ENCODE peak calls at places on chromosomes 4 and X, in six cellular contexts. One of them, this sample, is unnamed.

GRCh38 chrX:57267308-57267707 is 19.2 kb upstream of the FAAH2 start:
- DNase-seq in transverse colon: no peak
- DNase-seq in CD8-positive, alpha-beta T cell: no peak
- DNase-seq in progenitor cell of endocrine pancreas: no peak
- DNase-seq in OCI-LY7: no peak
- DNase-seq in HFFc6: no peak
- DNase-seq in this sample: no peak

GRCh38 chrX:1925053-1925481 is 310.2 kb downstream of the ASMT start:
- DNase-seq in transverse colon: no peak
- DNase-seq in CD8-positive, alpha-beta T cell: no peak
- DNase-seq in progenitor cell of endocrine pancreas: no peak
- DNase-seq in OCI-LY7: no peak
- DNase-seq in HFFc6: no peak
- DNase-seq in this sample: no peak

GRCh38 chr4:157674699-157675098 is 454.2 kb downstream of the GRIA2 start:
- DNase-seq in transverse colon: no peak
- DNase-seq in CD8-positive, alpha-beta T cell: no peak
- DNase-seq in progenitor cell of endocrine pancreas: no peak
- DNase-seq in OCI-LY7: no peak
- DNase-seq in HFFc6: no peak
- DNase-seq in this sample: no peak

GRCh38 chrX:47562615-47563243 is 1.7 kb downstream of the ARAF start:
- DNase-seq in transverse colon: no peak
- DNase-seq in CD8-positive, alpha-beta T cell: no peak
- DNase-seq in progenitor cell of endocrine pancreas: no peak
- DNase-seq in OCI-LY7: peak; percentile 38
- DNase-seq in HFFc6: no peak
- DNase-seq in this sample: no peak

GRCh38 chr4:98285676-98286075 is 24.5 kb downstream of the RAP1GDS1 start:
- DNase-seq in transverse colon: no peak
- DNase-seq in CD8-positive, alpha-beta T cell: no peak
- DNase-seq in progenitor cell of endocrine pancreas: no peak
- DNase-seq in OCI-LY7: no peak
- DNase-seq in HFFc6: no peak
- DNase-seq in this sample: no peak

GRCh38 chrX:118495958-118496762 is 545 bp downstream of the DOCK11 start:
- DNase-seq in transverse colon: peak; percentile 62
- DNase-seq in CD8-positive, alpha-beta T cell: peak; percentile 69
- DNase-seq in progenitor cell of endocrine pancreas: peak; percentile 9
- DNase-seq in OCI-LY7: peak; percentile 84
- DNase-seq in HFFc6: no peak
- DNase-seq in this sample: peak; percentile 21

GRCh38 chrX:54494970-54495813 is 842 bp downstream of the FGD1 start:
- DNase-seq in transverse colon: no peak
- DNase-seq in CD8-positive, alpha-beta T cell: no peak
- DNase-seq in progenitor cell of endocrine pancreas: peak; percentile 24
- DNase-seq in OCI-LY7: no peak
- DNase-seq in HFFc6: no peak
- DNase-seq in this sample: peak; percentile 45

GRCh38 chr4:15652191-15652590 is 3.0 kb downstream of the FBXL5 start:
- DNase-seq in transverse colon: no peak
- DNase-seq in CD8-positive, alpha-beta T cell: no peak
- DNase-seq in progenitor cell of endocrine pancreas: no peak
- DNase-seq in OCI-LY7: no peak
- DNase-seq in HFFc6: no peak
- DNase-seq in this sample: no peak

GRCh38 chr4:154741877-154742851 is 1.6 kb upstream of the LRAT start:
- DNase-seq in transverse colon: no peak
- DNase-seq in CD8-positive, alpha-beta T cell: no peak
- DNase-seq in progenitor cell of endocrine pancreas: peak; percentile 17
- DNase-seq in OCI-LY7: no peak
- DNase-seq in HFFc6: no peak
- DNase-seq in this sample: no peak

GRCh38 chr4:185269286-185269685 is 59.9 kb downstream of the SNX25 start:
- DNase-seq in transverse colon: no peak
- DNase-seq in CD8-positive, alpha-beta T cell: no peak
- DNase-seq in progenitor cell of endocrine pancreas: no peak
- DNase-seq in OCI-LY7: no peak
- DNase-seq in HFFc6: no peak
- DNase-seq in this sample: no peak

GRCh38 chr4:8359193-8359592 is 81.3 kb downstream of the ACOX3 start:
- DNase-seq in transverse colon: no peak
- DNase-seq in CD8-positive, alpha-beta T cell: no peak
- DNase-seq in progenitor cell of endocrine pancreas: no peak
- DNase-seq in OCI-LY7: no peak
- DNase-seq in HFFc6: no peak
- DNase-seq in this sample: no peak

GRCh38 chr4:88751258-88752075 is 53.8 kb upstream of the NAP1L5 start:
- DNase-seq in transverse colon: no peak
- DNase-seq in CD8-positive, alpha-beta T cell: no peak
- DNase-seq in progenitor cell of endocrine pancreas: no peak
- DNase-seq in OCI-LY7: no peak
- DNase-seq in HFFc6: no peak
- DNase-seq in this sample: no peak

GRCh38 chr4:2275546-2276251 is 13.8 kb upstream of the MXD4 start:
- DNase-seq in transverse colon: no peak
- DNase-seq in CD8-positive, alpha-beta T cell: no peak
- DNase-seq in progenitor cell of endocrine pancreas: no peak
- DNase-seq in OCI-LY7: no peak
- DNase-seq in HFFc6: no peak
- DNase-seq in this sample: no peak

GRCh38 chrX:27767387-27767786 is 40.4 kb upstream of the MAGEB10 start:
- DNase-seq in transverse colon: no peak
- DNase-seq in CD8-positive, alpha-beta T cell: no peak
- DNase-seq in progenitor cell of endocrine pancreas: no peak
- DNase-seq in OCI-LY7: no peak
- DNase-seq in HFFc6: no peak
- DNase-seq in this sample: no peak

GRCh38 chrX:70998402-70999027 is 67.6 kb upstream of the SLC7A3 start:
- DNase-seq in transverse colon: no peak
- DNase-seq in CD8-positive, alpha-beta T cell: peak; percentile 0
- DNase-seq in progenitor cell of endocrine pancreas: no peak
- DNase-seq in OCI-LY7: peak; percentile 46
- DNase-seq in HFFc6: peak; percentile 38
- DNase-seq in this sample: peak; percentile 39

GRCh38 chrX:145623453-145623852 is 194.2 kb upstream of the SLITRK2 start:
- DNase-seq in transverse colon: no peak
- DNase-seq in CD8-positive, alpha-beta T cell: no peak
- DNase-seq in progenitor cell of endocrine pancreas: no peak
- DNase-seq in OCI-LY7: no peak
- DNase-seq in HFFc6: no peak
- DNase-seq in this sample: no peak

GRCh38 chr4:58776627-58777026 is 1666.4 kb upstream of the IGFBP7 start:
- DNase-seq in transverse colon: no peak
- DNase-seq in CD8-positive, alpha-beta T cell: no peak
- DNase-seq in progenitor cell of endocrine pancreas: no peak
- DNase-seq in OCI-LY7: no peak
- DNase-seq in HFFc6: no peak
- DNase-seq in this sample: no peak

GRCh38 chrX:43661521-43662240 is 5.6 kb downstream of the MAOA start:
- DNase-seq in transverse colon: no peak
- DNase-seq in CD8-positive, alpha-beta T cell: no peak
- DNase-seq in progenitor cell of endocrine pancreas: no peak
- DNase-seq in OCI-LY7: no peak
- DNase-seq in HFFc6: no peak
- DNase-seq in this sample: no peak

GRCh38 chr4:73311428-73311827 is 52.8 kb upstream of the ANKRD17 start:
- DNase-seq in transverse colon: no peak
- DNase-seq in CD8-positive, alpha-beta T cell: no peak
- DNase-seq in progenitor cell of endocrine pancreas: no peak
- DNase-seq in OCI-LY7: peak; percentile 48
- DNase-seq in HFFc6: peak; percentile 62
- DNase-seq in this sample: no peak

GRCh38 chr4:73303711-73304110 is 45.1 kb upstream of the ANKRD17 start:
- DNase-seq in transverse colon: no peak
- DNase-seq in CD8-positive, alpha-beta T cell: no peak
- DNase-seq in progenitor cell of endocrine pancreas: no peak
- DNase-seq in OCI-LY7: no peak
- DNase-seq in HFFc6: no peak
- DNase-seq in this sample: no peak

GRCh38 chr4:73309211-73309610 is 50.6 kb upstream of the ANKRD17 start:
- DNase-seq in transverse colon: no peak
- DNase-seq in CD8-positive, alpha-beta T cell: no peak
- DNase-seq in progenitor cell of endocrine pancreas: no peak
- DNase-seq in OCI-LY7: no peak
- DNase-seq in HFFc6: peak; percentile 24
- DNase-seq in this sample: no peak

GRCh38 chr4:73312967-73313366 is 54.4 kb upstream of the ANKRD17 start:
- DNase-seq in transverse colon: no peak
- DNase-seq in CD8-positive, alpha-beta T cell: no peak
- DNase-seq in progenitor cell of endocrine pancreas: no peak
- DNase-seq in OCI-LY7: no peak
- DNase-seq in HFFc6: no peak
- DNase-seq in this sample: no peak

DNA sequence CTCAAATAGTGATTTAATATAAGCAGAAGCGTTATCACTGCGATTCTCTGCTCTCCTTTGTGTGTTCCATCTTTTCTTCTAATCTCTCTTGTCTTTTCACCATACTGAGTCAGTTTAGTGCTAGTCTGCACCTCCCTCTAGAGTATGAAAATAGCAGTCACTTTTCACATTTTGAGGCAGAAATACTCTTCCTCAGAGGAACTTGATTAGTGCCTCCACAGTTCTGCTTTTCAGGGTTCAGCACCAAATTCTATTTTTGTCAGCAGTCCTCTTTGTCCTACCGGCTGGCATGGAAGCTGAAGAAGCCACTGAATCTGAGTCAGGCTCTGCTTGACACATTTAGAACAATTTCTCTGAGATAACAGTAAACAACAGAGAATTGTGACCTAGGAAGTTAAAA is 49.7 kb upstream of the ANKRD17 start:
- DNase-seq in transverse colon: no peak
- DNase-seq in CD8-positive, alpha-beta T cell: no peak
- DNase-seq in progenitor cell of endocrine pancreas: no peak
- DNase-seq in OCI-LY7: peak; percentile 34
- DNase-seq in HFFc6: peak; percentile 49
- DNase-seq in this sample: no peak
- TF ChIP-seq CTCF in transverse colon: no peak
- TF ChIP-seq CTCF in CD8-positive, alpha-beta T cell: no peak
- TF ChIP-seq CTCF in progenitor cell of endocrine pancreas: no peak
- TF ChIP-seq CTCF in OCI-LY7: peak; percentile 64
- TF ChIP-seq CTCF in HFFc6: peak; percentile 71
- TF ChIP-seq CTCF in this sample: no peak

GRCh38 chr4:163201358-163201757 is 34.7 kb upstream of the NAF1 start:
- DNase-seq in transverse colon: no peak
- DNase-seq in CD8-positive, alpha-beta T cell: no peak
- DNase-seq in progenitor cell of endocrine pancreas: no peak
- DNase-seq in OCI-LY7: no peak
- DNase-seq in HFFc6: no peak
- DNase-seq in this sample: no peak
- TF ChIP-seq CTCF in transverse colon: no peak
- TF ChIP-seq CTCF in CD8-positive, alpha-beta T cell: no peak
- TF ChIP-seq CTCF in progenitor cell of endocrine pancreas: no peak
- TF ChIP-seq CTCF in OCI-LY7: no peak
- TF ChIP-seq CTCF in HFFc6: no peak
- TF ChIP-seq CTCF in this sample: no peak

GRCh38 chrX:131830400-131831184 is 192.5 kb upstream of the STK26 start:
- DNase-seq in transverse colon: peak; percentile 74
- DNase-seq in CD8-positive, alpha-beta T cell: no peak
- DNase-seq in progenitor cell of endocrine pancreas: peak; percentile 73
- DNase-seq in OCI-LY7: peak; percentile 41
- DNase-seq in HFFc6: peak; percentile 25
- DNase-seq in this sample: peak; percentile 40
- TF ChIP-seq CTCF in transverse colon: no peak
- TF ChIP-seq CTCF in CD8-positive, alpha-beta T cell: no peak
- TF ChIP-seq CTCF in progenitor cell of endocrine pancreas: peak; percentile 79
- TF ChIP-seq CTCF in OCI-LY7: peak; percentile 25
- TF ChIP-seq CTCF in HFFc6: peak; percentile 70
- TF ChIP-seq CTCF in this sample: peak; percentile 60

GRCh38 chrX:115360220-115360781 is 70.8 kb downstream of the LUZP4 start:
- DNase-seq in transverse colon: no peak
- DNase-seq in CD8-positive, alpha-beta T cell: no peak
- DNase-seq in progenitor cell of endocrine pancreas: no peak
- DNase-seq in OCI-LY7: no peak
- DNase-seq in HFFc6: no peak
- DNase-seq in this sample: no peak

GRCh38 chrX:115364625-115365024 is 75.1 kb downstream of the LUZP4 start:
- DNase-seq in transverse colon: no peak
- DNase-seq in CD8-positive, alpha-beta T cell: no peak
- DNase-seq in progenitor cell of endocrine pancreas: no peak
- DNase-seq in OCI-LY7: no peak
- DNase-seq in HFFc6: no peak
- DNase-seq in this sample: no peak

GRCh38 chrX:115367455-115367854 is 77.9 kb downstream of the LUZP4 start:
- DNase-seq in transverse colon: no peak
- DNase-seq in CD8-positive, alpha-beta T cell: no peak
- DNase-seq in progenitor cell of endocrine pancreas: no peak
- DNase-seq in OCI-LY7: no peak
- DNase-seq in HFFc6: no peak
- DNase-seq in this sample: no peak

GRCh38 chrX:115366535-115366934 is 77.0 kb downstream of the LUZP4 start:
- DNase-seq in transverse colon: no peak
- DNase-seq in CD8-positive, alpha-beta T cell: no peak
- DNase-seq in progenitor cell of endocrine pancreas: no peak
- DNase-seq in OCI-LY7: no peak
- DNase-seq in HFFc6: no peak
- DNase-seq in this sample: no peak

GRCh38 chrX:115362334-115363095 is 73.0 kb downstream of the LUZP4 start:
- DNase-seq in transverse colon: no peak
- DNase-seq in CD8-positive, alpha-beta T cell: no peak
- DNase-seq in progenitor cell of endocrine pancreas: no peak
- DNase-seq in OCI-LY7: no peak
- DNase-seq in HFFc6: no peak
- DNase-seq in this sample: no peak
- TF ChIP-seq CTCF in transverse colon: no peak
- TF ChIP-seq CTCF in CD8-positive, alpha-beta T cell: no peak
- TF ChIP-seq CTCF in progenitor cell of endocrine pancreas: peak; percentile 37
- TF ChIP-seq CTCF in OCI-LY7: no peak
- TF ChIP-seq CTCF in HFFc6: peak; percentile 19
- TF ChIP-seq CTCF in this sample: peak; percentile 54

GRCh38 chr4:183362916-183363542 is 40.8 kb upstream of the CLDN24 start:
- DNase-seq in transverse colon: no peak
- DNase-seq in CD8-positive, alpha-beta T cell: no peak
- DNase-seq in progenitor cell of endocrine pancreas: no peak
- DNase-seq in OCI-LY7: no peak
- DNase-seq in HFFc6: no peak
- DNase-seq in this sample: no peak
- TF ChIP-seq CTCF in transverse colon: no peak
- TF ChIP-seq CTCF in CD8-positive, alpha-beta T cell: no peak
- TF ChIP-seq CTCF in progenitor cell of endocrine pancreas: peak; percentile 25
- TF ChIP-seq CTCF in OCI-LY7: no peak
- TF ChIP-seq CTCF in HFFc6: peak; percentile 41
- TF ChIP-seq CTCF in this sample: no peak